ENCODE peak calls at places on chromosomes 16 and 17, in seven cellular contexts. S is activated T-cell treated with anti-CD3 and anti-CD28 coated beads for 1 hour; K is CD8-positive, alpha-beta memory T cell; A is AG09309; I is right lobe of liver; X is M059J; U is fibroblast of the conjunctiva. R is an unnamed sample.

GRCh38 chr16:48561960-48562393 is 48.0 kb downstream of the N4BP1 start:
- DNase-seq in S (no peak), K (no peak), A (no peak), I (no peak), X (peak), U (no peak), R (no peak)

GRCh38 chr16:67975321-67976105 is 4.8 kb downstream of the DPEP3 start:
- DNase-seq in S (no peak), K (no peak), A (no peak), I (no peak), X (no peak), U (no peak), R (no peak)

GRCh38 chr17:78279360-78279990 is 48.0 kb downstream of the TMEM235 start:
- DNase-seq in S (no peak), K (no peak), A (no peak), I (no peak), X (no peak), U (no peak), R (no peak)

GRCh38 chr16:67541391-67542263 is 13.0 kb downstream of the RIPOR1 start:
- DNase-seq in S (no peak), K (no peak), A (no peak), I (peak), X (peak), U (no peak), R (no peak)

GRCh38 chr16:3561626-3562025 is 15.6 kb downstream of the NLRC3 start:
- DNase-seq in S (no peak), K (no peak), A (no peak), I (no peak), X (no peak), U (no peak), R (no peak)

GRCh38 chr17:41393294-41393693 is 4.1 kb downstream of the KRT31 start:
- DNase-seq in S (no peak), K (no peak), A (no peak), I (no peak), X (no peak), U (no peak), R (no peak)

GRCh38 chr17:76080207-76080933 is 1.4 kb downstream of the ZACN start:
- DNase-seq in S (no peak), K (no peak), A (no peak), I (peak), X (no peak), U (no peak), R (peak)

GRCh38 chr16:66357523-66357928 is 9.0 kb upstream of the CDH5 start:
- DNase-seq in S (peak), K (no peak), A (peak), I (no peak), X (peak), U (peak), R (no peak)

GRCh38 chr16:78142784-78143183 is 43.3 kb downstream of the WWOX start:
- DNase-seq in S (no peak), K (no peak), A (no peak), I (no peak), X (no peak), U (peak), R (no peak)

GRCh38 chr17:78360371-78361226 is 722 bp upstream of the SOCS3 start:
- DNase-seq in S (peak), K (peak), A (no peak), I (peak), X (peak), U (no peak), R (peak)

GRCh38 chr16:54171855-54172537 is 114.6 kb downstream of the IRX3 start:
- DNase-seq in S (no peak), K (no peak), A (peak), I (no peak), X (no peak), U (no peak), R (no peak)

GRCh38 chr16:88346680-88347505 is 35.9 kb upstream of the ZNF469 start:
- DNase-seq in S (no peak), K (no peak), A (no peak), I (peak), X (no peak), U (no peak), R (no peak)

GRCh38 chr16:51875834-51876725 is 670.9 kb downstream of the TOX3 start:
- DNase-seq in S (no peak), K (no peak), A (no peak), I (no peak), X (peak), U (no peak), R (no peak)

GRCh38 chr16:26983426-26983825 is 83.3 kb upstream of the C16orf82 start:
- DNase-seq in S (no peak), K (no peak), A (no peak), I (no peak), X (peak), U (no peak), R (no peak)

GRCh38 chr17:81656835-81657234 is 493 bp upstream of the PDE6G start:
- DNase-seq in S (no peak), K (no peak), A (no peak), I (no peak), X (no peak), U (no peak), R (no peak)

GRCh38 chr16:68079616-68080344 is 5.4 kb upstream of the NFATC3 start:
- DNase-seq in S (peak), K (peak), A (no peak), I (peak), X (no peak), U (no peak), R (peak)

GRCh38 chr17:81428121-81428515 is 32.9 kb downstream of the BAHCC1 start:
- DNase-seq in S (no peak), K (no peak), A (no peak), I (no peak), X (no peak), U (no peak), R (no peak)

GRCh38 chr17:46733837-46734516 is 84.5 kb downstream of the WNT3 start:
- DNase-seq in S (no peak), K (no peak), A (peak), I (no peak), X (peak), U (no peak), R (no peak)

GRCh38 chr16:11354733-11355574 is 9.7 kb downstream of the RMI2 start:
- DNase-seq in S (peak), K (peak), A (no peak), I (no peak), X (no peak), U (peak), R (no peak)

GRCh38 chr16:69176033-69176780 is 10.8 kb upstream of the SNTB2 start:
- DNase-seq in S (no peak), K (no peak), A (peak), I (no peak), X (peak), U (no peak), R (no peak)

GRCh38 chr17:49509588-49509917 is 14.5 kb downstream of the NGFR start:
- DNase-seq in S (no peak), K (no peak), A (no peak), I (no peak), X (no peak), U (no peak), R (no peak)

GRCh38 chr16:64738321-64738960 is 383.4 kb downstream of the CDH11 start:
- DNase-seq in S (no peak), K (no peak), A (peak), I (no peak), X (peak), U (peak), R (no peak)

GRCh38 chr17:67818110-67819002 is 6.9 kb upstream of the BPTF start:
- DNase-seq in S (no peak), K (no peak), A (no peak), I (no peak), X (no peak), U (no peak), R (no peak)

GRCh38 chr17:45261577-45262515 is at the start of gene SPATA32:
- DNase-seq in S (peak), K (peak), A (no peak), I (peak), X (no peak), U (no peak), R (peak)

GRCh38 chr17:79207957-79208356 is 133.3 kb downstream of the ENGASE start:
- DNase-seq in S (no peak), K (no peak), A (no peak), I (no peak), X (no peak), U (no peak), R (no peak)

GRCh38 chr17:46782250-46782953 is 36.1 kb downstream of the WNT3 start:
- DNase-seq in S (no peak), K (no peak), A (no peak), I (no peak), X (peak), U (no peak), R (no peak)

GRCh38 chr17:83080641-83081560 is 1.5 kb downstream of the METRNL start:
- DNase-seq in S (peak), K (peak), A (no peak), I (no peak), X (no peak), U (no peak), R (no peak)

GRCh38 chr17:35056013-35056412 is 7.5 kb downstream of the RFFL start:
- DNase-seq in S (no peak), K (no peak), A (no peak), I (no peak), X (no peak), U (no peak), R (no peak)

GRCh38 chr16:12028220-12028619 is 51.7 kb downstream of the SNX29 start:
- DNase-seq in S (no peak), K (no peak), A (no peak), I (no peak), X (no peak), U (no peak), R (no peak)

GRCh38 chr17:75088902-75089417 is 1.2 kb downstream of the SLC16A5 start:
- DNase-seq in S (no peak), K (no peak), A (no peak), I (no peak), X (no peak), U (no peak), R (no peak)

GRCh38 chr17:80980397-80981061 is 11.1 kb upstream of the CHMP6 start:
- DNase-seq in S (no peak), K (no peak), A (no peak), I (no peak), X (peak), U (no peak), R (no peak)

GRCh38 chr16:86953631-86954465 is 363.3 kb downstream of the C16orf95 start:
- DNase-seq in S (no peak), K (no peak), A (no peak), I (no peak), X (no peak), U (no peak), R (no peak)

GRCh38 chr17:82272495-82273326 is 789 bp downstream of the CSNK1D start:
- DNase-seq in S (no peak), K (peak), A (no peak), I (peak), X (no peak), U (no peak), R (peak)

GRCh38 chr17:79570653-79571052 is 40.2 kb downstream of the RBFOX3 start:
- DNase-seq in S (no peak), K (no peak), A (no peak), I (peak), X (no peak), U (no peak), R (no peak)

GRCh38 chr17:14793237-14793636 is 471.9 kb downstream of the PMP22 start:
- DNase-seq in S (no peak), K (no peak), A (peak), I (no peak), X (peak), U (no peak), R (no peak)

GRCh38 chr17:61431594-61432311 is 20.5 kb upstream of the TBX4 start:
- DNase-seq in S (no peak), K (no peak), A (no peak), I (no peak), X (peak), U (no peak), R (no peak)

GRCh38 chr16:51327001-51327400 is 175.9 kb upstream of the SALL1 start:
- DNase-seq in S (no peak), K (no peak), A (peak), I (no peak), X (peak), U (peak), R (no peak)

GRCh38 chr17:18257747-18258355 is 687 bp downstream of the FLII start:
- DNase-seq in S (peak), K (peak), A (no peak), I (peak), X (peak), U (peak), R (peak)